ENCODE peak calls at places on chromosomes 7 and 10, in seven cellular contexts. R is CD8-positive, alpha-beta memory T cell; Q is memory B cell; Z is posterior cingulate gyrus; S is RPMI8226; I is heart left ventricle; U is astrocyte of the hippocampus. O is an unnamed sample.

GRCh38 chr7:154171422-154171821 is 119.2 kb downstream of the DPP6 start:
- DNase-seq in S (peak; percentile 61), R (no peak), I (no peak), Q (no peak), U (no peak), Z (no peak), O (no peak)

GRCh38 chr7:44961844-44962482 is 16.9 kb downstream of the MYO1G start:
- DNase-seq in I (no peak), U (no peak), Q (no peak), R (no peak), S (no peak), Z (peak; percentile 76), O (no peak)

GRCh38 chr10:30491204-30491603 is 57.2 kb downstream of the MAP3K8 start:
- DNase-seq in R (no peak), I (no peak), Q (no peak), Z (no peak), S (no peak), U (no peak), O (no peak)

GRCh38 chr10:12888470-12888869 is 113.0 kb downstream of the CCDC3 start:
- DNase-seq in Z (no peak), S (no peak), R (no peak), I (no peak), Q (no peak), U (no peak), O (no peak)

GRCh38 chr10:6953131-6953834 is 373.2 kb upstream of the PRKCQ start:
- DNase-seq in Z (no peak), R (no peak), I (peak; percentile 43), S (no peak), U (peak; percentile 16), Q (no peak), O (peak; percentile 3)

GRCh38 chr10:122756656-122757055 is 57.0 kb upstream of the C10orf120 start:
- DNase-seq in Q (no peak), U (no peak), I (no peak), R (no peak), S (no peak), Z (no peak), O (no peak)

GRCh38 chr7:40297741-40298311 is 163.0 kb downstream of the SUGCT start:
- DNase-seq in R (no peak), U (peak; percentile 18), I (no peak), S (no peak), Q (no peak), Z (no peak), O (no peak)

GRCh38 chr7:139936760-139937310 is 107.8 kb downstream of the TBXAS1 start:
- DNase-seq in S (no peak), U (peak; percentile 70), R (no peak), Q (no peak), I (no peak), Z (no peak), O (peak; percentile 33)

GRCh38 chr10:104337527-104337984 is 709 bp downstream of the ITPRIP start:
- DNase-seq in Q (peak; percentile 39), R (no peak), Z (no peak), I (peak; percentile 63), U (no peak), S (peak; percentile 57), O (no peak)

GRCh38 chr10:71388736-71389310 is 7.9 kb upstream of the CDH23 start:
- DNase-seq in I (no peak), U (no peak), Q (no peak), R (no peak), Z (peak; percentile 4), S (no peak), O (no peak)

GRCh38 chr10:132210766-132211165 is 24.0 kb downstream of the DPYSL4 start:
- DNase-seq in R (no peak), Q (no peak), I (no peak), Z (no peak), U (no peak), S (no peak), O (no peak)

GRCh38 chr7:6307762-6308161 is 35.3 kb upstream of the CYTH3 start:
- DNase-seq in Q (no peak), R (no peak), Z (peak; percentile 43), U (no peak), S (no peak), I (no peak), O (no peak)

GRCh38 chr10:70323143-70323696 is 39.4 kb upstream of the NPFFR1 start:
- DNase-seq in U (no peak), I (no peak), Z (no peak), S (no peak), Q (no peak), R (peak; percentile 9), O (no peak)

GRCh38 chr7:88243345-88243909 is 23.6 kb upstream of the SRI start:
- DNase-seq in S (peak; percentile 53), I (no peak), R (no peak), Z (no peak), U (peak; percentile 74), Q (no peak), O (peak; percentile 86)

GRCh38 chr10:78375854-78376785 is 342.5 kb downstream of the RPS24 start:
- DNase-seq in I (no peak), U (peak; percentile 57), Q (no peak), S (no peak), R (no peak), Z (peak; percentile 95), O (no peak)

GRCh38 chr7:140196361-140197217 is 19.8 kb upstream of the KDM7A start:
- DNase-seq in U (peak; percentile 41), Z (no peak), Q (no peak), I (peak; percentile 38), S (peak; percentile 71), R (no peak), O (peak; percentile 28)

GRCh38 chr7:105521027-105521730 is 892 bp downstream of the PUS7 start:
- DNase-seq in Z (peak; percentile 94), R (peak; percentile 19), Q (no peak), I (peak; percentile 78), U (peak; percentile 82), S (peak; percentile 92), O (peak; percentile 47)

GRCh38 chr7:2288986-2289611 is 25.1 kb downstream of the SNX8 start:
- DNase-seq in Z (peak; percentile 88), Q (no peak), S (no peak), I (no peak), U (no peak), R (no peak), O (peak; percentile 10)

GRCh38 chr10:3339531-3339950 is 167.0 kb upstream of the PITRM1 start:
- DNase-seq in S (no peak), Q (no peak), R (no peak), I (no peak), Z (no peak), U (peak; percentile 21), O (no peak)

GRCh38 chr7:8396294-8396693 is 37.1 kb upstream of the NXPH1 start:
- DNase-seq in Z (no peak), U (no peak), R (no peak), S (no peak), I (no peak), Q (no peak), O (no peak)

GRCh38 chr10:133249094-133249780 is 11.6 kb downstream of the VENTX start:
- DNase-seq in I (no peak), S (no peak), Q (no peak), R (no peak), U (no peak), Z (no peak), O (no peak)

GRCh38 chr10:46293832-46294640 is 7.2 kb downstream of the ANTXRL start:
- DNase-seq in I (peak; percentile 16), U (no peak), R (no peak), Q (no peak), Z (peak; percentile 73), S (no peak), O (no peak)

GRCh38 chr10:100894589-100895294 is 18.0 kb upstream of the SLF2 start:
- DNase-seq in R (no peak), U (no peak), Z (no peak), Q (no peak), I (no peak), S (no peak), O (no peak)

GRCh38 chr7:33591481-33591880 is 313.9 kb upstream of the BMPER start:
- DNase-seq in R (no peak), Q (no peak), I (no peak), Z (no peak), U (no peak), S (no peak), O (no peak)

GRCh38 chr7:70116867-70117266 is 518.6 kb downstream of the AUTS2 start:
- DNase-seq in I (no peak), Z (no peak), Q (no peak), U (no peak), R (no peak), S (no peak), O (no peak)

GRCh38 chr10:33334170-33334838 is at the start of gene NRP1:
- DNase-seq in S (no peak), U (peak; percentile 69), Z (peak; percentile 75), Q (no peak), R (no peak), I (peak; percentile 60), O (no peak)

GRCh38 chr10:1739751-1740150 is 2.4 kb upstream of the ADARB2 start:
- DNase-seq in I (no peak), R (no peak), Q (no peak), S (no peak), Z (peak; percentile 95), U (no peak), O (no peak)

GRCh38 chr7:27160147-27160545 is 3.7 kb upstream of the HOXA7 start:
- DNase-seq in Q (peak; percentile 51), U (no peak), S (no peak), I (no peak), R (no peak), Z (peak; percentile 77), O (no peak)

GRCh38 chr10:70432561-70433263 is 8.8 kb downstream of the NODAL start:
- DNase-seq in R (no peak), I (no peak), Q (no peak), Z (no peak), U (no peak), S (no peak), O (no peak)

GRCh38 chr10:129809841-129810240 is 154.2 kb downstream of the EBF3 start:
- DNase-seq in S (no peak), I (no peak), Q (no peak), R (no peak), U (no peak), Z (no peak), O (no peak)

GRCh38 chr10:97333601-97334369 is 744 bp downstream of the FRAT2 start:
- DNase-seq in I (peak; percentile 66), Z (peak; percentile 89), Q (no peak), U (peak; percentile 66), S (peak; percentile 61), R (no peak), O (no peak)

GRCh38 chr10:102856758-102857424 is 2.8 kb downstream of the BORCS7 start:
- DNase-seq in S (no peak), I (no peak), Q (no peak), R (no peak), Z (no peak), U (no peak), O (no peak)

GRCh38 chr7:53877688-53878087 is 664.5 kb upstream of the VSTM2A start:
- DNase-seq in R (no peak), Q (no peak), S (no peak), U (no peak), I (no peak), Z (no peak), O (no peak)

GRCh38 chr10:128431083-128431482 is 304.9 kb upstream of the MKI67 start:
- DNase-seq in I (no peak), S (no peak), Z (peak; percentile 76), R (no peak), U (no peak), Q (no peak), O (no peak)

O was measured in H4.